ENCODE peak calls at places on chromosomes 3 and 15, in seven cellular contexts. K, I, Y, G, O, Z and A are unnamed samples.

GRCh38 chr3:48561045-48561736 is 2.4 kb downstream of the UCN2 start:
- DNase-seq in G (peak), K (no peak), Y (no peak), O (no peak), Z (no peak), I (peak), A (peak)

GRCh38 chr15:47887181-47887580 is 169.9 kb downstream of the SEMA6D start:
- DNase-seq in Y (no peak), K (no peak), Z (no peak), I (no peak), O (no peak), G (no peak), A (no peak)

GRCh38 chr3:16884084-16884747 is 539 bp upstream of the PLCL2 start:
- DNase-seq in K (no peak), O (no peak), G (no peak), I (peak), Z (peak), Y (peak), A (no peak)

GRCh38 chr15:65377105-65377975 is 462 bp downstream of the IGDCC3 start:
- DNase-seq in Z (peak), I (peak), G (peak), K (no peak), O (no peak), Y (no peak), A (no peak)

GRCh38 chr15:71094137-71094536 is 21.1 kb upstream of the THSD4 start:
- DNase-seq in I (no peak), Z (no peak), G (no peak), Y (no peak), K (no peak), O (no peak), A (no peak)

GRCh38 chr15:90845201-90845949 is 23.0 kb upstream of the FURIN start:
- DNase-seq in I (no peak), Z (peak), O (no peak), G (peak), K (no peak), Y (peak), A (peak)

GRCh38 chr3:153026026-153026425 is 136.0 kb upstream of the RAP2B start:
- DNase-seq in G (peak), Z (no peak), I (peak), Y (no peak), O (no peak), K (no peak), A (peak)

GRCh38 chr3:187740446-187741399 is 4.5 kb downstream of the BCL6 start:
- DNase-seq in I (peak), Y (peak), K (peak), Z (peak), O (no peak), G (peak), A (peak)

GRCh38 chr15:101439285-101439919 is 50.1 kb downstream of the PCSK6 start:
- DNase-seq in K (no peak), G (peak), I (no peak), O (no peak), Z (no peak), Y (no peak), A (no peak)

GRCh38 chr15:67366904-67367303 is 112.3 kb downstream of the IQCH start:
- DNase-seq in G (no peak), O (no peak), K (no peak), Z (no peak), Y (no peak), I (no peak), A (no peak)

GRCh38 chr3:42031808-42032475 is 59.2 kb upstream of the TRAK1 start:
- DNase-seq in I (peak), O (no peak), G (no peak), Z (no peak), K (no peak), Y (no peak), A (no peak)

GRCh38 chr3:169865176-169865800 is 4.4 kb downstream of the LRRC31 start:
- DNase-seq in K (no peak), Z (peak), G (no peak), Y (no peak), I (no peak), O (no peak), A (no peak)

GRCh38 chr15:80977627-80978036 is 12.0 kb downstream of the MESD start:
- DNase-seq in O (no peak), K (no peak), Z (peak), Y (no peak), G (no peak), I (peak), A (no peak)

GRCh38 chr15:71512281-71513016 is 297.9 kb upstream of the NR2E3 start:
- DNase-seq in Y (no peak), O (no peak), G (no peak), K (no peak), Z (no peak), I (no peak), A (no peak)

GRCh38 chr15:58731756-58732535 is 17.6 kb downstream of the ADAM10 start:
- DNase-seq in Y (no peak), Z (no peak), K (no peak), O (no peak), I (peak), G (peak), A (peak)

GRCh38 chr3:49133226-49133951 is 539 bp upstream of the LAMB2 start:
- DNase-seq in Z (no peak), K (peak), I (peak), O (no peak), Y (peak), G (peak), A (peak)

GRCh38 chr15:32861741-32862140 is 143.9 kb downstream of the GREM1 start:
- DNase-seq in O (no peak), I (no peak), Y (no peak), K (peak), G (no peak), Z (no peak), A (no peak)

GRCh38 chr3:55662683-55663082 is 175.6 kb upstream of the WNT5A start:
- DNase-seq in K (no peak), O (no peak), G (peak), Z (no peak), I (no peak), Y (no peak), A (peak)

GRCh38 chr3:51954120-51954519 is 1.1 kb upstream of the GPR62 start:
- DNase-seq in G (no peak), Z (no peak), K (no peak), Y (no peak), O (no peak), I (no peak), A (no peak)

GRCh38 chr15:35487417-35487816 is 58.5 kb downstream of the DPH6 start:
- DNase-seq in Z (no peak), O (no peak), K (no peak), I (no peak), Y (no peak), G (no peak), A (no peak)

GRCh38 chr15:29089731-29090616 is 179.6 kb downstream of the NSMCE3 start:
- DNase-seq in Z (peak), K (no peak), I (no peak), G (no peak), O (no peak), Y (peak), A (peak)

GRCh38 chr3:177281292-177281942 is 84.1 kb upstream of the TBL1XR1 start:
- DNase-seq in K (no peak), G (no peak), O (no peak), Y (no peak), Z (no peak), I (no peak), A (no peak)

GRCh38 chr15:98003528-98003927 is 43.0 kb downstream of the ARRDC4 start:
- DNase-seq in Z (no peak), O (no peak), K (no peak), Y (no peak), I (no peak), G (no peak), A (no peak)

GRCh38 chr3:23859839-23860382 is 54.2 kb downstream of the UBE2E1 start:
- DNase-seq in I (no peak), K (no peak), Y (no peak), O (no peak), Z (no peak), G (no peak), A (no peak)

GRCh38 chr15:51623386-51623938 is 891 bp upstream of the DMXL2 start:
- DNase-seq in Z (no peak), O (no peak), K (no peak), G (peak), I (no peak), Y (no peak), A (peak)

GRCh38 chr3:143910756-143911155 is 60.9 kb upstream of the DIPK2A start:
- DNase-seq in K (no peak), Y (no peak), Z (no peak), G (no peak), I (no peak), O (no peak), A (no peak)

GRCh38 chr3:196914866-196915265 is 27.5 kb downstream of the NCBP2 start:
- DNase-seq in Y (no peak), K (no peak), I (no peak), O (no peak), G (no peak), Z (no peak), A (no peak)

GRCh38 chr3:124882749-124883148 is 4.4 kb downstream of the ITGB5 start:
- DNase-seq in K (no peak), Y (no peak), I (no peak), O (no peak), G (peak), Z (no peak), A (no peak)

GRCh38 chr15:39594764-39595620 is 14.1 kb downstream of the THBS1 start:
- DNase-seq in O (no peak), G (no peak), K (no peak), Z (no peak), I (no peak), Y (no peak), A (no peak)